ENCODE peak calls at places on chromosome 22, in seven cellular contexts. O, I, R, C, T, A and D are unnamed samples.
A peak's percentile ranks its signal among the peaks of the same experiment; 100 is the strongest.

GRCh38 chr22:37459211-37459610 is 27.0 kb downstream of the MFNG start:
- DNase-seq in I (no peak), O (no peak), R (no peak), T (no peak), A (no peak), C (no peak), D (no peak)

GRCh38 chr22:38305481-38306448 is 11.5 kb downstream of the CSNK1E start:
- DNase-seq in T (no peak), O (peak; percentile 75), R (no peak), I (no peak), A (no peak), C (no peak), D (no peak)

GRCh38 chr22:23525510-23525909 is 54.6 kb downstream of the IGLL1 start:
- DNase-seq in O (no peak), C (no peak), R (no peak), I (no peak), A (no peak), T (no peak), D (peak; percentile 3)

GRCh38 chr22:31056986-31057599 is 24.0 kb upstream of the SMTN start:
- DNase-seq in R (no peak), I (no peak), T (no peak), C (no peak), O (no peak), A (no peak), D (no peak)

GRCh38 chr22:27687984-27688545 is 113.5 kb downstream of the MN1 start:
- DNase-seq in A (no peak), O (no peak), T (no peak), R (no peak), I (no peak), C (no peak), D (no peak)

GRCh38 chr22:36301384-36301828 is 48.5 kb downstream of the APOL1 start:
- DNase-seq in I (peak; percentile 81), O (peak; percentile 89), T (peak; percentile 68), C (peak; percentile 72), R (peak; percentile 78), A (peak; percentile 92), D (peak; percentile 35)

GRCh38 chr22:35587447-35587870 is 29.7 kb downstream of the MB start:
- DNase-seq in C (no peak), T (no peak), O (no peak), A (peak; percentile 86), I (no peak), R (peak; percentile 89), D (no peak)

GRCh38 chr22:18028817-18029527 is 4.6 kb upstream of the MICAL3 start:
- DNase-seq in C (no peak), T (no peak), A (no peak), I (no peak), R (no peak), O (no peak), D (no peak)

GRCh38 chr22:35328472-35328885 is 28.8 kb downstream of the TOM1 start:
- DNase-seq in T (peak; percentile 82), R (no peak), A (peak; percentile 70), O (no peak), I (no peak), C (no peak), D (no peak)

GRCh38 chr22:36507518-36508010 is 724 bp upstream of the FOXRED2 start:
- DNase-seq in O (no peak), T (no peak), I (no peak), A (no peak), C (no peak), R (no peak), D (no peak)

GRCh38 chr22:18081416-18081815 is 3.6 kb downstream of the PEX26 start:
- DNase-seq in R (no peak), C (no peak), O (no peak), T (no peak), A (no peak), I (no peak), D (no peak)

GRCh38 chr22:38760477-38761201 is 4.8 kb upstream of the SUN2 start:
- DNase-seq in C (no peak), O (no peak), T (no peak), A (no peak), R (no peak), I (no peak), D (no peak)

GRCh38 chr22:23180893-23181762 is 819 bp downstream of the BCR start:
- DNase-seq in C (no peak), A (no peak), O (no peak), I (no peak), T (no peak), R (no peak), D (no peak)

GRCh38 chr22:24303007-24303406 is 32.4 kb downstream of the SPECC1L start:
- DNase-seq in A (no peak), T (peak; percentile 11), R (no peak), O (no peak), I (no peak), C (no peak), D (no peak)

DNA sequence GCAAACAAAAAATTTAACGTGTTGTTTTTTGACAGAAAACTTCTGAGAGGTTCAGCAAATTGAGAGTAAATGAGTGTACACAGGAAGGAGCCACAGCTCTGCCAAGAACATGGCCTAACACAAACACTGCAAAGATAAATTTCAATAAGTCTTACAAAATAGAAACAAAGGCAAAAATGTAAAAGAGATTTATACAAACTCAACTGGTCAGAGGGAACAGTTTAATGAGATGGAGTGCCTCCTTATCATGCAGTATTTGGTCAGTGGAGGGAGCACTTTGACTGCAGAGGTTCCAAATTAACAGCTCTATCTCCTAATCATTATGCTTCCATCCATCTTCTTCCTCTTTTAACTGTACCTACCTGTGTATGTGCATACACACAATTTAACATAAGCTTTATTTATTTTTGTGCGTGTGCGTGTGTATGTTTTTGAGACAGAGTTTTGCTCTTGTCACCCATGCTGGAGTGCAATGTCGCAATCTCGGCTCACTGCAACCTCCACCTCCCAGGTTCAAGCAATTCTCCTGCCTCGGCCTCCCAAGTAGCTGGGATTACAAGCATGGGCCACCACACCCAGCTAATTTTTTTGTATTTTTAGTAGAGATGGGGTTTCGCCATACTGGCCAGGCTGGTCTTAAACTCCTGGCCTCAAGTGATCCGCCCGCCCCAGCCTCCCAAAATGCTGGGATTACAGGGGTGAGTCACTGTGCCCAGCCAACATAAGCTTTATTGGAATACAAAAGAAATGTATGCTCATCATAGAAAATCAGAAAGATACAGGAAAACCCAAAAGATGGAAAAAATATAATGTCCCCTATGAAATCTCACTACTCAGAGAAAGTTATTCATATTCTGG is 111.9 kb downstream of the MRTFA start:
- DNase-seq in A (no peak), C (no peak), I (no peak), R (no peak), T (peak; percentile 34), O (no peak), D (no peak)
- TF ChIP-seq CTCF in A (no peak), C (no peak), I (no peak), R (no peak), T (no peak), O (no peak), D (peak; percentile 17)

GRCh38 chr22:20583471-20583922 is 76.1 kb downstream of the MED15 start:
- DNase-seq in O (peak; percentile 45), A (no peak), C (no peak), T (no peak), I (no peak), R (peak; percentile 44), D (no peak)
- TF ChIP-seq CTCF in O (no peak), A (no peak), C (no peak), T (no peak), I (no peak), R (no peak), D (no peak)

GRCh38 chr22:50104149-50104548 is 14.3 kb downstream of the MOV10L1 start:
- DNase-seq in I (no peak), C (no peak), T (no peak), A (no peak), O (no peak), R (no peak), D (no peak)

GRCh38 chr22:50107529-50107928 is 17.7 kb downstream of the MOV10L1 start:
- DNase-seq in T (no peak), A (no peak), C (no peak), O (no peak), R (no peak), I (no peak), D (no peak)

GRCh38 chr22:50105529-50106100 is 15.8 kb downstream of the MOV10L1 start:
- DNase-seq in O (no peak), I (no peak), C (no peak), R (no peak), T (peak; percentile 44), A (no peak), D (no peak)

GRCh38 chr22:50101870-50102565 is 12.2 kb downstream of the MOV10L1 start:
- DNase-seq in R (no peak), O (no peak), C (no peak), A (no peak), I (no peak), T (no peak), D (no peak)

DNA sequence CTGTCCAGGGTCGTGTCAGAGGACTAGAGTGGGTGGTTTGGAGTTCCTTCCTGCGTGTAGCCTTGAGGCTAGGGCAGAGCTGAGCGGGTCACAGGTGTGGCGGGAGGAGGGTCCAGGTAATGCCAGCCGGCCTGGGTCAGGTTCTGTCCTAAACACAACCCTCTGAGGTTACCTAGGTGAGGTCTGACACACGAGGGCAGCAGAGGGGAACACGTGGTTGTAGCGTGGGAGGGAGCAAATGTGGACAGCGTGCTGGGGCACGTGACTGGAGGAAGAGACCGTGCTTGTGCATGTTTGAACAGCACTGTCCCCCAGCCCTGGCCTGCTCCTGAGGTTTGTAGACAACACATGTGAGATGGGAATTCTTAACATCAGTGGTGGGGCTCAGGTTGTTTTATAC is 13.1 kb downstream of the MOV10L1 start:
- DNase-seq in R (no peak), I (no peak), A (no peak), O (no peak), C (no peak), T (peak; percentile 39), D (no peak)
- TF ChIP-seq CTCF in R (no peak), I (no peak), A (no peak), O (no peak), C (no peak), T (no peak), D (no peak)

GRCh38 chr22:42310301-42310981 is 40.0 kb upstream of the TCF20 start:
- DNase-seq in T (no peak), O (no peak), A (no peak), I (no peak), C (no peak), R (no peak), D (no peak)

GRCh38 chr22:42305967-42306366 is 35.5 kb upstream of the TCF20 start:
- DNase-seq in T (no peak), O (no peak), I (no peak), A (no peak), R (no peak), C (no peak), D (no peak)

GRCh38 chr22:42307806-42308563 is 37.5 kb upstream of the TCF20 start:
- DNase-seq in A (no peak), T (no peak), I (no peak), O (no peak), C (no peak), R (no peak), D (peak; percentile 60)

GRCh38 chr22:42309865-42310264 is 39.4 kb upstream of the TCF20 start:
- DNase-seq in A (no peak), I (no peak), C (no peak), O (no peak), R (no peak), T (no peak), D (no peak)

DNA sequence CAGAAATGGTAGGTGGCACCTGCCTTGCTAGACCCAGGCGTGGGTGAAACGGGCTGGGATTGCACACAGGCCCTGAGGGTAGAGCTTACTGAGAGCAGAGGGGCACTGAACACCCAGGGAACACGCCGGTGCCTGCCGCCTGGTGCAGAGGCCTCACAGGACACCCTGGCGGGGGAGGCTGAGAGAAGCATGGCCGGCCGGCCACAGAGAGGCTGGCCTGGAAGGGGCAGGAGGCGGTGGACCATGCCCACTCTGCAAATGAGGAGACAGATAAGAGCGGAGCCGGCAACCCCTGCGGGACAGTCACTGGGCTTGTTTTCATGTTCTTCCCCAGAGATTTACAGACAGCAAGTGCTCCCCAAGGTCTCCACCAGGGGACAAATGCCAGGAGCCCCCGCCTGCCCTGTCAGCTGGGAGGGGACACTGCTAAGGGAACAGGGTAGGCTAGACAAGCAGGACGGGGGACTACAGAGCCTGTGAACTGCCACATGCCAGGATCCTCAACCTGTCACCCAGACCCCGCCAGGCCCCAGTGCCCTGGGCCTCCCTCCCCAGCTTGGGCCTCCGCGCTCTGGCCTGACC is 38.5 kb upstream of the TCF20 start:
- DNase-seq in O (no peak), I (no peak), C (no peak), R (no peak), T (no peak), A (no peak), D (no peak)
- TF ChIP-seq CTCF in O (no peak), I (no peak), C (peak; percentile 27), R (no peak), T (no peak), A (no peak), D (no peak)